ENCODE peak calls at places on chromosomes 16 and 17, in seven cellular contexts. V, J, W, G, C, D and P are unnamed samples.

GRCh38 chr17:50172130-50172529 is 6.3 kb downstream of the SGCA start:
- DNase-seq in V (no peak), J (no peak), W (no peak), G (no peak), C (no peak), D (no peak), P (no peak)

GRCh38 chr17:65413390-65413789 is 148.1 kb downstream of the AXIN2 start:
- DNase-seq in V (no peak), J (no peak), W (no peak), G (no peak), C (no peak), D (no peak), P (no peak)

GRCh38 chr17:71966055-71966454 is 154.8 kb upstream of the SOX9 start:
- DNase-seq in V (no peak), J (no peak), W (no peak), G (no peak), C (no peak), D (no peak), P (no peak)

GRCh38 chr17:28177351-28177750 is 134.9 kb downstream of the NLK start:
- DNase-seq in V (no peak), J (no peak), W (no peak), G (no peak), C (no peak), D (no peak), P (no peak)

GRCh38 chr16:53614346-53614745 is 89.3 kb downstream of the RPGRIP1L start:
- DNase-seq in V (no peak), J (no peak), W (no peak), G (no peak), C (no peak), D (no peak), P (no peak)

GRCh38 chr17:16516594-16517018 is 24.6 kb upstream of the LRRC75A start:
- DNase-seq in V (no peak), J (peak), W (no peak), G (no peak), C (no peak), D (peak), P (no peak)

GRCh38 chr16:11552445-11552844 is 34.3 kb downstream of the LITAF start:
- DNase-seq in V (no peak), J (no peak), W (no peak), G (no peak), C (no peak), D (no peak), P (no peak)

GRCh38 chr16:83458612-83459011 is 349.2 kb upstream of the HSBP1 start:
- DNase-seq in V (no peak), J (peak), W (no peak), G (no peak), C (no peak), D (no peak), P (no peak)

GRCh38 chr17:57874434-57875108 is 24.7 kb upstream of the MRPS23 start:
- DNase-seq in V (peak), J (peak), W (peak), G (no peak), C (no peak), D (peak), P (no peak)

GRCh38 chr17:73710095-73710592 is 65.9 kb upstream of the SDK2 start:
- DNase-seq in V (peak), J (peak), W (peak), G (peak), C (peak), D (peak), P (peak)

GRCh38 chr17:16374129-16374528 is 6.8 kb upstream of the UBB start:
- DNase-seq in V (no peak), J (peak), W (no peak), G (no peak), C (no peak), D (peak), P (no peak)

GRCh38 chr17:73191443-73192218 is 1.2 kb upstream of the COG1 start:
- DNase-seq in V (no peak), J (peak), W (peak), G (peak), C (peak), D (peak), P (peak)

GRCh38 chr16:27723711-27724490 is 174.0 kb downstream of the KATNIP start:
- DNase-seq in V (no peak), J (no peak), W (no peak), G (no peak), C (no peak), D (no peak), P (peak)

GRCh38 chr17:18027280-18027679 is 11.7 kb downstream of the ATPAF2 start:
- DNase-seq in V (no peak), J (no peak), W (no peak), G (no peak), C (peak), D (no peak), P (peak)

GRCh38 chr17:66273391-66273722 is 29.1 kb upstream of the PRKCA start:
- DNase-seq in V (no peak), J (no peak), W (no peak), G (no peak), C (no peak), D (no peak), P (no peak)

GRCh38 chr16:54166342-54166865 is 120.2 kb downstream of the IRX3 start:
- DNase-seq in V (no peak), J (no peak), W (no peak), G (no peak), C (no peak), D (no peak), P (no peak)

GRCh38 chr17:57911834-57912673 is 43.2 kb downstream of the CUEDC1 start:
- DNase-seq in V (no peak), J (peak), W (peak), G (no peak), C (peak), D (peak), P (peak)

GRCh38 chr16:8877894-8878522 is 4.1 kb upstream of the LITAFD start:
- DNase-seq in V (no peak), J (no peak), W (no peak), G (no peak), C (no peak), D (no peak), P (no peak)

GRCh38 chr16:945271-946047 is 25.3 kb downstream of the LMF1 start:
- DNase-seq in V (no peak), J (no peak), W (no peak), G (no peak), C (no peak), D (no peak), P (no peak)

GRCh38 chr17:7041607-7042506 is 2.0 kb downstream of the SLC16A11 start:
- DNase-seq in V (no peak), J (no peak), W (no peak), G (peak), C (no peak), D (no peak), P (no peak)

GRCh38 chr16:81928975-81929374 is 82.3 kb downstream of the SDR42E1 start:
- DNase-seq in V (no peak), J (no peak), W (peak), G (no peak), C (no peak), D (no peak), P (no peak)

GRCh38 chr16:3945751-3946603 is 65.5 kb upstream of the CREBBP start:
- DNase-seq in V (no peak), J (peak), W (peak), G (no peak), C (no peak), D (no peak), P (no peak)

GRCh38 chr16:1461146-1461545 is 13.7 kb downstream of the CLCN7 start:
- DNase-seq in V (no peak), J (no peak), W (no peak), G (no peak), C (no peak), D (no peak), P (no peak)

GRCh38 chr16:49051626-49052025 is 230.0 kb downstream of the CBLN1 start:
- DNase-seq in V (no peak), J (no peak), W (no peak), G (no peak), C (no peak), D (no peak), P (no peak)

GRCh38 chr17:746181-746580 is 5.9 kb downstream of the GEMIN4 start:
- DNase-seq in V (no peak), J (no peak), W (no peak), G (no peak), C (no peak), D (no peak), P (no peak)

GRCh38 chr17:68381076-68381900 is 76.0 kb downstream of the WIPI1 start:
- DNase-seq in V (no peak), J (peak), W (peak), G (no peak), C (no peak), D (no peak), P (no peak)

GRCh38 chr16:23486480-23486879 is 23.8 kb downstream of the GGA2 start:
- DNase-seq in V (no peak), J (no peak), W (peak), G (no peak), C (no peak), D (no peak), P (no peak)

GRCh38 chr16:79272141-79272577 is 328.4 kb downstream of the MAF start:
- DNase-seq in V (no peak), J (no peak), W (no peak), G (no peak), C (no peak), D (no peak), P (no peak)

GRCh38 chr16:27400751-27401620 is 988 bp upstream of the IL21R start:
- DNase-seq in V (no peak), J (peak), W (no peak), G (no peak), C (no peak), D (no peak), P (no peak)

GRCh38 chr17:50866950-50867855 is 1.0 kb upstream of the TOB1 start:
- DNase-seq in V (peak), J (peak), W (peak), G (peak), C (peak), D (peak), P (peak)

GRCh38 chr16:57527027-57527426 is 9.3 kb downstream of the CCDC102A start:
- DNase-seq in V (no peak), J (no peak), W (no peak), G (no peak), C (no peak), D (no peak), P (no peak)

GRCh38 chr17:82636626-82637598 is 11.3 kb downstream of the WDR45B start:
- DNase-seq in V (no peak), J (no peak), W (no peak), G (no peak), C (no peak), D (no peak), P (no peak)

GRCh38 chr16:81313731-81314602 is 795 bp upstream of the GAN start:
- DNase-seq in V (no peak), J (no peak), W (no peak), G (no peak), C (no peak), D (no peak), P (no peak)

GRCh38 chr16:68426355-68426652 is 22.0 kb downstream of the SMPD3 start:
- DNase-seq in V (no peak), J (peak), W (no peak), G (no peak), C (no peak), D (no peak), P (no peak)